ENCODE peak calls at places on chromosomes 5 and 9, in four cellular contexts. R, E, C and V are unnamed samples.

GRCh38 chr5:98397081-98397480 is 376.4 kb upstream of the RGMB start:
- DNase-seq in R (no peak), E (no peak), C (no peak), V (peak; percentile 75)

GRCh38 chr9:37028425-37029031 is 5.5 kb downstream of the PAX5 start:
- DNase-seq in R (no peak), E (no peak), C (no peak), V (no peak)

GRCh38 chr9:6212722-6213375 is 2.8 kb upstream of the IL33 start:
- DNase-seq in R (no peak), E (no peak), C (no peak), V (no peak)

GRCh38 chr5:146510528-146510927 is 5.5 kb downstream of the GPR151 start:
- DNase-seq in R (no peak), E (no peak), C (no peak), V (no peak)

GRCh38 chr9:137222190-137223077 is at the start of gene RNF208:
- DNase-seq in R (no peak), E (peak; percentile 7), C (no peak), V (no peak)

GRCh38 chr9:2087500-2088313 is 72.6 kb downstream of the SMARCA2 start:
- DNase-seq in R (no peak), E (peak; percentile 37), C (no peak), V (peak; percentile 41)

GRCh38 chr5:38201158-38201557 is 57.2 kb upstream of the EGFLAM start:
- DNase-seq in R (no peak), E (no peak), C (no peak), V (no peak)

GRCh38 chr5:161358446-161358845 is 188.1 kb downstream of the GABRB2 start:
- DNase-seq in R (no peak), E (no peak), C (no peak), V (no peak)

GRCh38 chr9:137150485-137151060 is 11.6 kb downstream of the GRIN1 start:
- DNase-seq in R (no peak), E (no peak), C (no peak), V (no peak)

GRCh38 chr5:129945031-129945430 is 40.8 kb downstream of the CHSY3 start:
- DNase-seq in R (no peak), E (peak; percentile 84), C (no peak), V (peak; percentile 75)

GRCh38 chr5:112693301-112693700 is 44.4 kb upstream of the APC start:
- DNase-seq in R (no peak), E (no peak), C (no peak), V (no peak)

GRCh38 chr5:162911873-162912272 is 525.5 kb upstream of the CCNG1 start:
- DNase-seq in R (no peak), E (no peak), C (no peak), V (no peak)

GRCh38 chr5:56989676-56990075 is 37.8 kb upstream of the MIER3 start:
- DNase-seq in R (no peak), E (no peak), C (no peak), V (no peak)

GRCh38 chr5:33614039-33614438 is 173.3 kb downstream of the TARS1 start:
- DNase-seq in R (no peak), E (no peak), C (no peak), V (no peak)

GRCh38 chr9:132648685-132649084 is 21.1 kb downstream of the DDX31 start:
- DNase-seq in R (no peak), E (no peak), C (no peak), V (no peak)

GRCh38 chr5:31825775-31826068 is 186.8 kb downstream of the PDZD2 start:
- DNase-seq in R (no peak), E (no peak), C (no peak), V (no peak)

GRCh38 chr9:85971731-85972130 is 30.8 kb downstream of the NAA35 start:
- DNase-seq in R (no peak), E (no peak), C (no peak), V (no peak)

GRCh38 chr9:100170556-100170955 is 71.5 kb downstream of the INVS start:
- DNase-seq in R (no peak), E (no peak), C (no peak), V (peak; percentile 29)

GRCh38 chr5:137186759-137187461 is 312.2 kb downstream of the SPOCK1 start:
- DNase-seq in R (no peak), E (peak; percentile 40), C (no peak), V (peak; percentile 94)

GRCh38 chr9:125074976-125075375 is 68.4 kb downstream of the SCAI start:
- DNase-seq in R (no peak), E (no peak), C (no peak), V (no peak)

GRCh38 chr9:18638448-18639249 is 164.7 kb downstream of the ADAMTSL1 start:
- DNase-seq in R (no peak), E (no peak), C (no peak), V (peak; percentile 26)

GRCh38 chr9:105082843-105083242 is 154.9 kb upstream of the ABCA1 start:
- DNase-seq in R (no peak), E (no peak), C (no peak), V (no peak)

GRCh38 chr5:137758719-137759312 is 4.7 kb upstream of the HNRNPA0 start:
- DNase-seq in R (no peak), E (no peak), C (no peak), V (no peak)